ENCODE peak calls at places on chromosome 13, in six cellular contexts. One of them, this sample, is unnamed.

GRCh38 chr13:113548171-113548641 is 36.3 kb upstream of the TFDP1 start:
- DNase-seq in stimulated activated CD4-positive, alpha-beta T cell treated with anti-CD3 and anti-CD28 coated beads, Interleukin-2, amount 100 ng/mL, for 24 hours: no peak
- DNase-seq in Kasumi-1: no peak
- DNase-seq in T-helper 1 cell: no peak
- DNase-seq in spleen: peak; percentile 75
- DNase-seq in effector memory CD8-positive, alpha-beta T cell: no peak
- DNase-seq in this sample: peak; percentile 82

GRCh38 chr13:112793545-112794445 is 104.0 kb downstream of the ATP11A start:
- DNase-seq in stimulated activated CD4-positive, alpha-beta T cell treated with anti-CD3 and anti-CD28 coated beads, Interleukin-2, amount 100 ng/mL, for 24 hours: no peak
- DNase-seq in Kasumi-1: no peak
- DNase-seq in T-helper 1 cell: no peak
- DNase-seq in spleen: no peak
- DNase-seq in effector memory CD8-positive, alpha-beta T cell: no peak
- DNase-seq in this sample: no peak

GRCh38 chr13:51364404-51365008 is 25.0 kb downstream of the SERPINE3 start:
- DNase-seq in stimulated activated CD4-positive, alpha-beta T cell treated with anti-CD3 and anti-CD28 coated beads, Interleukin-2, amount 100 ng/mL, for 24 hours: no peak
- DNase-seq in Kasumi-1: peak; percentile 80
- DNase-seq in T-helper 1 cell: no peak
- DNase-seq in spleen: no peak
- DNase-seq in effector memory CD8-positive, alpha-beta T cell: no peak
- DNase-seq in this sample: no peak

GRCh38 chr13:32443111-32443510 is 15.2 kb upstream of the N4BP2L1 start:
- DNase-seq in stimulated activated CD4-positive, alpha-beta T cell treated with anti-CD3 and anti-CD28 coated beads, Interleukin-2, amount 100 ng/mL, for 24 hours: no peak
- DNase-seq in Kasumi-1: peak; percentile 35
- DNase-seq in T-helper 1 cell: no peak
- DNase-seq in spleen: no peak
- DNase-seq in effector memory CD8-positive, alpha-beta T cell: peak; percentile 18
- DNase-seq in this sample: no peak

GRCh38 chr13:44904982-44905381 is 84.3 kb downstream of the NUFIP1 start:
- DNase-seq in stimulated activated CD4-positive, alpha-beta T cell treated with anti-CD3 and anti-CD28 coated beads, Interleukin-2, amount 100 ng/mL, for 24 hours: no peak
- DNase-seq in Kasumi-1: no peak
- DNase-seq in T-helper 1 cell: no peak
- DNase-seq in spleen: no peak
- DNase-seq in effector memory CD8-positive, alpha-beta T cell: no peak
- DNase-seq in this sample: peak; percentile 91

GRCh38 chr13:31945202-31945978 is 86.2 kb upstream of the FRY start:
- DNase-seq in stimulated activated CD4-positive, alpha-beta T cell treated with anti-CD3 and anti-CD28 coated beads, Interleukin-2, amount 100 ng/mL, for 24 hours: no peak
- DNase-seq in Kasumi-1: peak; percentile 78
- DNase-seq in T-helper 1 cell: no peak
- DNase-seq in spleen: no peak
- DNase-seq in effector memory CD8-positive, alpha-beta T cell: no peak
- DNase-seq in this sample: peak; percentile 92

GRCh38 chr13:111414341-111414740 is 93.9 kb downstream of the TEX29 start:
- DNase-seq in stimulated activated CD4-positive, alpha-beta T cell treated with anti-CD3 and anti-CD28 coated beads, Interleukin-2, amount 100 ng/mL, for 24 hours: no peak
- DNase-seq in Kasumi-1: no peak
- DNase-seq in T-helper 1 cell: no peak
- DNase-seq in spleen: no peak
- DNase-seq in effector memory CD8-positive, alpha-beta T cell: no peak
- DNase-seq in this sample: peak; percentile 62

GRCh38 chr13:26497991-26498423 is 59.5 kb upstream of the WASF3 start:
- DNase-seq in stimulated activated CD4-positive, alpha-beta T cell treated with anti-CD3 and anti-CD28 coated beads, Interleukin-2, amount 100 ng/mL, for 24 hours: no peak
- DNase-seq in Kasumi-1: no peak
- DNase-seq in T-helper 1 cell: no peak
- DNase-seq in spleen: no peak
- DNase-seq in effector memory CD8-positive, alpha-beta T cell: no peak
- DNase-seq in this sample: no peak

GRCh38 chr13:110652755-110653154 is 37.4 kb downstream of the NAXD start:
- DNase-seq in stimulated activated CD4-positive, alpha-beta T cell treated with anti-CD3 and anti-CD28 coated beads, Interleukin-2, amount 100 ng/mL, for 24 hours: no peak
- DNase-seq in Kasumi-1: no peak
- DNase-seq in T-helper 1 cell: no peak
- DNase-seq in spleen: peak; percentile 58
- DNase-seq in effector memory CD8-positive, alpha-beta T cell: no peak
- DNase-seq in this sample: no peak

GRCh38 chr13:110512198-110512740 is 49.3 kb downstream of the RAB20 start:
- DNase-seq in stimulated activated CD4-positive, alpha-beta T cell treated with anti-CD3 and anti-CD28 coated beads, Interleukin-2, amount 100 ng/mL, for 24 hours: no peak
- DNase-seq in Kasumi-1: no peak
- DNase-seq in T-helper 1 cell: no peak
- DNase-seq in spleen: no peak
- DNase-seq in effector memory CD8-positive, alpha-beta T cell: no peak
- DNase-seq in this sample: no peak

GRCh38 chr13:76293346-76293745 is 592.9 kb downstream of the KCTD12 start:
- DNase-seq in stimulated activated CD4-positive, alpha-beta T cell treated with anti-CD3 and anti-CD28 coated beads, Interleukin-2, amount 100 ng/mL, for 24 hours: no peak
- DNase-seq in Kasumi-1: no peak
- DNase-seq in T-helper 1 cell: no peak
- DNase-seq in spleen: no peak
- DNase-seq in effector memory CD8-positive, alpha-beta T cell: no peak
- DNase-seq in this sample: no peak

GRCh38 chr13:109738298-109738746 is 48.1 kb downstream of the IRS2 start:
- DNase-seq in stimulated activated CD4-positive, alpha-beta T cell treated with anti-CD3 and anti-CD28 coated beads, Interleukin-2, amount 100 ng/mL, for 24 hours: no peak
- DNase-seq in Kasumi-1: no peak
- DNase-seq in T-helper 1 cell: no peak
- DNase-seq in spleen: no peak
- DNase-seq in effector memory CD8-positive, alpha-beta T cell: no peak
- DNase-seq in this sample: no peak

GRCh38 chr13:29849731-29850212 is 645 bp downstream of the UBL3 start:
- DNase-seq in stimulated activated CD4-positive, alpha-beta T cell treated with anti-CD3 and anti-CD28 coated beads, Interleukin-2, amount 100 ng/mL, for 24 hours: peak; percentile 40
- DNase-seq in Kasumi-1: no peak
- DNase-seq in T-helper 1 cell: peak; percentile 25
- DNase-seq in spleen: peak; percentile 92
- DNase-seq in effector memory CD8-positive, alpha-beta T cell: peak; percentile 21
- DNase-seq in this sample: peak; percentile 90

GRCh38 chr13:70249332-70250064 is 141.2 kb upstream of the KLHL1 start:
- DNase-seq in stimulated activated CD4-positive, alpha-beta T cell treated with anti-CD3 and anti-CD28 coated beads, Interleukin-2, amount 100 ng/mL, for 24 hours: no peak
- DNase-seq in Kasumi-1: no peak
- DNase-seq in T-helper 1 cell: no peak
- DNase-seq in spleen: no peak
- DNase-seq in effector memory CD8-positive, alpha-beta T cell: no peak
- DNase-seq in this sample: no peak

GRCh38 chr13:95745752-95746151 is 68.8 kb downstream of the DNAJC3 start:
- DNase-seq in stimulated activated CD4-positive, alpha-beta T cell treated with anti-CD3 and anti-CD28 coated beads, Interleukin-2, amount 100 ng/mL, for 24 hours: no peak
- DNase-seq in Kasumi-1: peak; percentile 8
- DNase-seq in T-helper 1 cell: no peak
- DNase-seq in spleen: no peak
- DNase-seq in effector memory CD8-positive, alpha-beta T cell: no peak
- DNase-seq in this sample: no peak

GRCh38 chr13:87235621-87236020 is 435.6 kb upstream of the SLITRK5 start:
- DNase-seq in stimulated activated CD4-positive, alpha-beta T cell treated with anti-CD3 and anti-CD28 coated beads, Interleukin-2, amount 100 ng/mL, for 24 hours: no peak
- DNase-seq in Kasumi-1: no peak
- DNase-seq in T-helper 1 cell: no peak
- DNase-seq in spleen: no peak
- DNase-seq in effector memory CD8-positive, alpha-beta T cell: no peak
- DNase-seq in this sample: no peak

GRCh38 chr13:23321534-23322241 is 111.8 kb downstream of the SACS start:
- DNase-seq in stimulated activated CD4-positive, alpha-beta T cell treated with anti-CD3 and anti-CD28 coated beads, Interleukin-2, amount 100 ng/mL, for 24 hours: no peak
- DNase-seq in Kasumi-1: no peak
- DNase-seq in T-helper 1 cell: no peak
- DNase-seq in spleen: no peak
- DNase-seq in effector memory CD8-positive, alpha-beta T cell: peak; percentile 9
- DNase-seq in this sample: peak; percentile 95

GRCh38 chr13:42747399-42747873 is 33.9 kb upstream of the FAM216B start:
- DNase-seq in stimulated activated CD4-positive, alpha-beta T cell treated with anti-CD3 and anti-CD28 coated beads, Interleukin-2, amount 100 ng/mL, for 24 hours: no peak
- DNase-seq in Kasumi-1: no peak
- DNase-seq in T-helper 1 cell: no peak
- DNase-seq in spleen: no peak
- DNase-seq in effector memory CD8-positive, alpha-beta T cell: no peak
- DNase-seq in this sample: no peak

GRCh38 chr13:25267715-25268114 is 19.6 kb downstream of the MTMR6 start:
- DNase-seq in stimulated activated CD4-positive, alpha-beta T cell treated with anti-CD3 and anti-CD28 coated beads, Interleukin-2, amount 100 ng/mL, for 24 hours: no peak
- DNase-seq in Kasumi-1: no peak
- DNase-seq in T-helper 1 cell: no peak
- DNase-seq in spleen: no peak
- DNase-seq in effector memory CD8-positive, alpha-beta T cell: no peak
- DNase-seq in this sample: no peak

GRCh38 chr13:48144413-48145035 is 49.6 kb upstream of the MED4 start:
- DNase-seq in stimulated activated CD4-positive, alpha-beta T cell treated with anti-CD3 and anti-CD28 coated beads, Interleukin-2, amount 100 ng/mL, for 24 hours: no peak
- DNase-seq in Kasumi-1: peak; percentile 94
- DNase-seq in T-helper 1 cell: no peak
- DNase-seq in spleen: no peak
- DNase-seq in effector memory CD8-positive, alpha-beta T cell: no peak
- DNase-seq in this sample: no peak

GRCh38 chr13:46648166-46648607 is 95.2 kb downstream of the LRCH1 start:
- DNase-seq in stimulated activated CD4-positive, alpha-beta T cell treated with anti-CD3 and anti-CD28 coated beads, Interleukin-2, amount 100 ng/mL, for 24 hours: no peak
- DNase-seq in Kasumi-1: peak; percentile 20
- DNase-seq in T-helper 1 cell: no peak
- DNase-seq in spleen: peak; percentile 79
- DNase-seq in effector memory CD8-positive, alpha-beta T cell: no peak
- DNase-seq in this sample: no peak

GRCh38 chr13:113669231-113669870 is 2.3 kb downstream of the GRK1 start:
- DNase-seq in stimulated activated CD4-positive, alpha-beta T cell treated with anti-CD3 and anti-CD28 coated beads, Interleukin-2, amount 100 ng/mL, for 24 hours: no peak
- DNase-seq in Kasumi-1: no peak
- DNase-seq in T-helper 1 cell: no peak
- DNase-seq in spleen: peak; percentile 56
- DNase-seq in effector memory CD8-positive, alpha-beta T cell: no peak
- DNase-seq in this sample: peak; percentile 30

GRCh38 chr13:39133781-39134180 is 95.5 kb downstream of the NHLRC3 start:
- DNase-seq in stimulated activated CD4-positive, alpha-beta T cell treated with anti-CD3 and anti-CD28 coated beads, Interleukin-2, amount 100 ng/mL, for 24 hours: no peak
- DNase-seq in Kasumi-1: no peak
- DNase-seq in T-helper 1 cell: no peak
- DNase-seq in spleen: no peak
- DNase-seq in effector memory CD8-positive, alpha-beta T cell: no peak
- DNase-seq in this sample: no peak

GRCh38 chr13:107553838-107554237 is 661.5 kb downstream of the LIG4 start:
- DNase-seq in stimulated activated CD4-positive, alpha-beta T cell treated with anti-CD3 and anti-CD28 coated beads, Interleukin-2, amount 100 ng/mL, for 24 hours: no peak
- DNase-seq in Kasumi-1: no peak
- DNase-seq in T-helper 1 cell: no peak
- DNase-seq in spleen: no peak
- DNase-seq in effector memory CD8-positive, alpha-beta T cell: no peak
- DNase-seq in this sample: no peak

GRCh38 chr13:80235559-80236296 is 105.2 kb downstream of the SPRY2 start:
- DNase-seq in stimulated activated CD4-positive, alpha-beta T cell treated with anti-CD3 and anti-CD28 coated beads, Interleukin-2, amount 100 ng/mL, for 24 hours: no peak
- DNase-seq in Kasumi-1: no peak
- DNase-seq in T-helper 1 cell: no peak
- DNase-seq in spleen: no peak
- DNase-seq in effector memory CD8-positive, alpha-beta T cell: no peak
- DNase-seq in this sample: no peak

GRCh38 chr13:102970542-102970941 is 95.7 kb downstream of the SLC10A2 start:
- DNase-seq in stimulated activated CD4-positive, alpha-beta T cell treated with anti-CD3 and anti-CD28 coated beads, Interleukin-2, amount 100 ng/mL, for 24 hours: no peak
- DNase-seq in Kasumi-1: no peak
- DNase-seq in T-helper 1 cell: no peak
- DNase-seq in spleen: no peak
- DNase-seq in effector memory CD8-positive, alpha-beta T cell: no peak
- DNase-seq in this sample: no peak

GRCh38 chr13:105220063-105220462 is 1315.4 kb downstream of the EFNB2 start:
- DNase-seq in stimulated activated CD4-positive, alpha-beta T cell treated with anti-CD3 and anti-CD28 coated beads, Interleukin-2, amount 100 ng/mL, for 24 hours: no peak
- DNase-seq in Kasumi-1: no peak
- DNase-seq in T-helper 1 cell: no peak
- DNase-seq in spleen: no peak
- DNase-seq in effector memory CD8-positive, alpha-beta T cell: no peak
- DNase-seq in this sample: no peak

GRCh38 chr13:77184455-77184854 is 142.4 kb downstream of the MYCBP2 start:
- DNase-seq in stimulated activated CD4-positive, alpha-beta T cell treated with anti-CD3 and anti-CD28 coated beads, Interleukin-2, amount 100 ng/mL, for 24 hours: peak; percentile 29
- DNase-seq in Kasumi-1: no peak
- DNase-seq in T-helper 1 cell: no peak
- DNase-seq in spleen: peak; percentile 74
- DNase-seq in effector memory CD8-positive, alpha-beta T cell: no peak
- DNase-seq in this sample: no peak

GRCh38 chr13:112968910-112969691 is at the start of gene MCF2L:
- DNase-seq in stimulated activated CD4-positive, alpha-beta T cell treated with anti-CD3 and anti-CD28 coated beads, Interleukin-2, amount 100 ng/mL, for 24 hours: peak; percentile 67
- DNase-seq in Kasumi-1: no peak
- DNase-seq in T-helper 1 cell: peak; percentile 44
- DNase-seq in spleen: peak; percentile 88
- DNase-seq in effector memory CD8-positive, alpha-beta T cell: peak; percentile 65
- DNase-seq in this sample: peak; percentile 84

This sample was measured in posterior vena cava.